ENCODE peak calls at places on chromosomes 5 and 9, in four cellular contexts. D is GM12878, Z is K562, G is HepG2. M is an unnamed sample.

GRCh38 chr9:2992427-2992826 is 148.5 kb upstream of the PUM3 start:
- DNase-seq in G (no peak), Z (no peak), D (no peak), M (no peak)

GRCh38 chr5:170629566-170630175 is 125.9 kb downstream of the KCNIP1 start:
- DNase-seq in G (no peak), Z (no peak), D (no peak), M (no peak)

GRCh38 chr5:65924366-65925093 is 1.8 kb upstream of the ERBIN start:
- DNase-seq in G (peak), D (no peak), Z (no peak), M (no peak)

GRCh38 chr5:74382864-74383618 is 257.5 kb downstream of the ENC1 start:
- DNase-seq in Z (no peak), G (no peak), D (no peak), M (peak)

GRCh38 chr5:126403871-126404270 is 19.3 kb upstream of the GRAMD2B start:
- DNase-seq in Z (no peak), D (no peak), G (no peak), M (no peak)

GRCh38 chr5:25405850-25406249 is 761.1 kb upstream of the CDH10 start:
- DNase-seq in D (no peak), Z (no peak), G (no peak), M (no peak)

GRCh38 chr5:133738271-133738670 is 125.9 kb upstream of the FSTL4 start:
- DNase-seq in Z (no peak), D (no peak), G (no peak), M (no peak)

GRCh38 chr5:129804705-129805104 is 56.8 kb downstream of the MINAR2 start:
- DNase-seq in Z (no peak), G (no peak), D (no peak), M (no peak)

GRCh38 chr9:112486221-112487007 is at the start of gene KIAA1958:
- DNase-seq in D (peak), Z (peak), G (peak), M (peak)

GRCh38 chr9:121156263-121156731 is 45.4 kb downstream of the RAB14 start:
- DNase-seq in Z (no peak), G (no peak), D (peak), M (no peak)

GRCh38 chr5:149181702-149182101 is 40.4 kb downstream of the ABLIM3 start:
- DNase-seq in G (no peak), Z (no peak), D (no peak), M (no peak)

GRCh38 chr5:138491284-138491648 is 26.0 kb downstream of the EGR1 start:
- DNase-seq in D (no peak), G (no peak), Z (no peak), M (no peak)

GRCh38 chr9:126833710-126834345 is 26.6 kb upstream of the ZBTB34 start:
- DNase-seq in D (no peak), G (no peak), Z (no peak), M (no peak)

GRCh38 chr9:130432362-130432761 is 12.4 kb upstream of the ASS1 start:
- DNase-seq in G (no peak), D (no peak), Z (no peak), M (no peak)

GRCh38 chr5:108801301-108801700 is 53.6 kb downstream of the FER start:
- DNase-seq in D (no peak), G (no peak), Z (no peak), M (no peak)

GRCh38 chr9:95373069-95373681 is 55.7 kb upstream of the FANCC start:
- DNase-seq in Z (no peak), G (no peak), D (no peak), M (no peak)

GRCh38 chr9:16671591-16672137 is 198.8 kb downstream of the BNC2 start:
- DNase-seq in G (no peak), Z (no peak), D (peak), M (no peak)

GRCh38 chr5:172630961-172631360 is 10.1 kb upstream of the NEURL1B start:
- DNase-seq in G (no peak), Z (no peak), D (no peak), M (no peak)

GRCh38 chr9:12930906-12931305 is 156.1 kb downstream of the LURAP1L start:
- DNase-seq in G (no peak), D (no peak), Z (no peak), M (no peak)

GRCh38 chr5:124574521-124575436 is 171.7 kb downstream of the ZNF608 start:
- DNase-seq in D (no peak), G (no peak), Z (no peak), M (no peak)

GRCh38 chr9:14212116-14212515 is 101.8 kb downstream of the NFIB start:
- DNase-seq in Z (no peak), G (no peak), D (no peak), M (no peak)

GRCh38 chr9:136644593-136645342 is 17.9 kb upstream of the EGFL7 start:
- DNase-seq in G (peak), Z (peak), D (no peak), M (no peak)

GRCh38 chr9:86487222-86487841 is 133.1 kb upstream of the TUT7 start:
- DNase-seq in Z (peak), G (peak), D (no peak), M (peak)

GRCh38 chr5:120228262-120229031 is 235.7 kb upstream of the PRR16 start:
- DNase-seq in G (peak), D (no peak), Z (no peak), M (no peak)

GRCh38 chr5:181189363-181189961 is 15.5 kb downstream of the TRIM7 start:
- DNase-seq in D (no peak), G (no peak), Z (no peak), M (no peak)

GRCh38 chr5:219492-219891 is 1.4 kb downstream of the SDHA start:
- DNase-seq in Z (no peak), D (no peak), G (no peak), M (no peak)

GRCh38 chr5:135191084-135191826 is 157.2 kb upstream of the PITX1 start:
- DNase-seq in D (no peak), Z (peak), G (peak), M (peak)

GRCh38 chr9:120924698-120925534 is 1.7 kb downstream of the TRAF1 start:
- DNase-seq in Z (no peak), D (no peak), G (no peak), M (no peak)

GRCh38 chr5:141258948-141259347 is 13.8 kb downstream of the PCDHB15 start:
- DNase-seq in Z (no peak), G (no peak), D (no peak), M (no peak)

GRCh38 chr9:21316860-21317259 is 11.7 kb upstream of the IFNA5 start:
- DNase-seq in Z (no peak), G (peak), D (no peak), M (no peak)

GRCh38 chr9:112884086-112884485 is 6.6 kb downstream of the SLC46A2 start:
- DNase-seq in G (no peak), D (no peak), Z (no peak), M (no peak)

GRCh38 chr9:132631685-132632084 is 38.1 kb downstream of the DDX31 start:
- DNase-seq in G (no peak), D (no peak), Z (no peak), M (no peak)

GRCh38 chr9:132630116-132630515 is 39.7 kb downstream of the DDX31 start:
- DNase-seq in Z (no peak), D (no peak), G (no peak), M (no peak)

GRCh38 chr9:132630811-132631210 is 39.0 kb downstream of the DDX31 start:
- DNase-seq in G (no peak), Z (no peak), D (no peak), M (no peak)

GRCh38 chr9:132632426-132632825 is 37.4 kb downstream of the DDX31 start:
- DNase-seq in Z (no peak), D (no peak), G (no peak), M (no peak)

GRCh38 chr9:132631280-132631679 is 38.5 kb downstream of the DDX31 start:
- DNase-seq in G (no peak), Z (no peak), D (no peak), M (no peak)
- TF ChIP-seq SP1 in G (no peak), Z (no peak), D (no peak), M (no peak)

GRCh38 chr5:136642976-136643375 is 277.6 kb upstream of the TRPC7 start:
- DNase-seq in D (no peak), G (no peak), Z (no peak), M (no peak)
- TF ChIP-seq TARDBP in D (no peak), G (no peak), Z (no peak), M (no peak)

DNA sequence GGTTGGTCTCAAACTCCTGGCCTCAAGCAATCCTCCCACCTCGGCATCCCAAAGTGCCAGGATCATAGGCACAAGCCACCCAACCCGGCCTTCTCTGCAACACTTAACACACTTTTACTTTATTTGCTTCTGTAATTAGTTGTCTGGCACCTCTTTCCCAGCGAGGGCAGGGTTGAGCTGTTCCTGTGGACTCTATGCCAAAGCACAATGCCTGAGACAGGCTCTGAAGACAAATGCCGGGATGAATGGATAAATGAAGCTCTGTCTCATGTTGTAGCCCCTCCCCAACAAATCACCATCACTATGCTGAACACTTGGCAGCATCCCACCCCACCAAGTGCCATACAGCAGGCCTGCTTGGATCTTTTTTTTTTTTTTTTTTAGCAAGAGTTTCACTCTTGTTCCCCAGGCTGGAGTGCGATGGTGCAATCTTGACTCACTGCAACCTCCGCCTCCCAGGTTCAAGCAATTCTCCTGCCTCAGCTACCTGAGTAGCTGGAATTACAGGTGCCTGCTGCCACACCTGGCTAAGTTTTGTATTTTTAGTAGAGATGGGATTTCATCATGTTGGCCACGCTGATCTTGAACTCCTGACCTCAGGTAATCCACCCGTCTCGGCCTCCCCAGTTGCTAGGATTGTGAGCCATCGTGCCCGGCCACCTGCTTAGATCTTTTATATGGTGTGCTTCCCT is 21.3 kb downstream of the GPX3 start:
- DNase-seq in G (no peak), D (no peak), Z (no peak), M (no peak)
- TF ChIP-seq FOXK2 in G (no peak), D (no peak), Z (no peak), M (no peak)

GRCh38 chr9:5264219-5264595 is 33.0 kb downstream of the INSL4 start:
- DNase-seq in D (no peak), G (no peak), Z (no peak), M (no peak)

GRCh38 chr9:5269249-5269715 is 35.2 kb downstream of the RLN2 start:
- DNase-seq in Z (no peak), D (no peak), G (peak), M (no peak)

GRCh38 chr9:5265939-5266338 is 34.7 kb downstream of the INSL4 start:
- DNase-seq in Z (no peak), D (no peak), G (no peak), M (no peak)

DNA sequence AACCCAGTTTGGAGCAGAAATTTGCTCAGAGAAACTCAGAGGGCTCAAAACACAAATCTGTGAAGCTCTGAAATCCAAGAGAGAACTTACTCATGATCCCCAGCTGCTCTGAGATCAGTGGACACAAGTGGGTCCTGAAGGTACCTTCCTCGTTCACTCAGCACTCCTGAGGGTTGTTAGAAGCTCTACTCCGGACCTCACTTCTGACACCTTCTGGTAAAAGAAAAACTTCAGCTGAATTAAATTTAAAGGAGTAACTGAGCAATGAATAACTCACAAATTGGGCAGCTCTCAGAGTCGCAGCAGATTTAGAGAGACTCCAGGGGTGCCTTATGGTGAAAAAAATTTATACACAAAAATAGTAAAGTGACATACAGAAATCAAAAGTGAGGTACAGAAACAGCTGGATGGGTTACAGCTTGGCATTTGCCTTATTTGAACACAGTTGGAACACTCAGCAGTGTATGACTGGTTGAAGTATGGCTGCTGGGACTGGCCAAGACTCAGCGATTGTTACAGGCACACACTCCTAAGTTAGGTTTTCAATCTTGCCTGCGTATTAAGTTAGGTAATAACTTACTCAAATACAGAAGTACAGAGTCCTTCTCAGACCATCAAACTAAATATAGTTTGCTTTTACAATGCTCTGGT is 32.5 kb downstream of the INSL4 start:
- DNase-seq in G (peak), D (no peak), Z (no peak), M (peak)
- TF ChIP-seq SP1 in G (no peak), D (no peak), Z (no peak), M (no peak)